ENCODE peak calls at places on chromosomes 12 and 14, in four cellular contexts. I, O, C and J are unnamed samples.
A peak's percentile ranks its signal among the peaks of the same experiment; 100 is the strongest.

GRCh38 chr12:113647048-113647447 is 175.4 kb upstream of the LHX5 start:
- DNase-seq in C (peak; percentile 28), I (no peak), O (peak; percentile 72), J (peak; percentile 13)

GRCh38 chr12:113757223-113758002 is 208.7 kb downstream of the RBM19 start:
- DNase-seq in O (no peak), I (no peak), C (no peak), J (no peak)

GRCh38 chr12:23221066-23221465 is 596.1 kb downstream of the ETNK1 start:
- DNase-seq in O (no peak), C (no peak), I (no peak), J (no peak)

GRCh38 chr12:92745874-92746553 is 43.2 kb downstream of the PLEKHG7 start:
- DNase-seq in O (no peak), C (no peak), I (peak; percentile 72), J (no peak)

GRCh38 chr12:109147954-109148353 is 31.6 kb downstream of the ACACB start:
- DNase-seq in O (no peak), C (no peak), I (no peak), J (no peak)

GRCh38 chr12:12705833-12706520 is 10.0 kb upstream of the GPR19 start:
- DNase-seq in O (no peak), I (no peak), C (no peak), J (no peak)

GRCh38 chr14:68441532-68441931 is 351.3 kb downstream of the ZFP36L1 start:
- DNase-seq in C (no peak), I (no peak), O (no peak), J (no peak)

GRCh38 chr12:132776816-132777568 is 15.4 kb upstream of the ANKLE2 start:
- DNase-seq in I (no peak), O (no peak), C (no peak), J (no peak)

GRCh38 chr14:99427632-99428315 is 52.9 kb downstream of the SETD3 start:
- DNase-seq in C (no peak), I (no peak), O (no peak), J (no peak)

GRCh38 chr12:92142251-92142896 is 3.3 kb downstream of the BTG1 start:
- DNase-seq in C (no peak), O (no peak), I (no peak), J (no peak)

GRCh38 chr14:24673534-24674203 is 39.7 kb upstream of the GZMB start:
- DNase-seq in I (no peak), O (no peak), C (no peak), J (no peak)

GRCh38 chr12:113724703-113725556 is 241.2 kb downstream of the RBM19 start:
- DNase-seq in C (peak; percentile 38), I (no peak), O (no peak), J (no peak)

GRCh38 chr14:73462078-73462715 is 3.9 kb upstream of the NUMB start:
- DNase-seq in O (no peak), C (peak; percentile 38), I (peak; percentile 60), J (peak; percentile 97)

GRCh38 chr12:92810370-92810769 is 107.6 kb downstream of the PLEKHG7 start:
- DNase-seq in I (no peak), C (no peak), O (no peak), J (no peak)

GRCh38 chr12:103268831-103269514 is 226.8 kb downstream of the C12orf42 start:
- DNase-seq in I (no peak), C (no peak), O (no peak), J (no peak)

GRCh38 chr14:105050551-105050897 is 14.7 kb downstream of the GPR132 start:
- DNase-seq in O (no peak), C (peak; percentile 35), I (no peak), J (peak; percentile 30)

GRCh38 chr14:100645200-100645985 is 58.2 kb upstream of the BEGAIN start:
- DNase-seq in C (peak; percentile 81), I (peak; percentile 93), O (peak; percentile 97), J (peak; percentile 75)

GRCh38 chr12:68446896-68447806 is 115.0 kb upstream of the MDM1 start:
- DNase-seq in I (no peak), O (no peak), C (no peak), J (no peak)

DNA sequence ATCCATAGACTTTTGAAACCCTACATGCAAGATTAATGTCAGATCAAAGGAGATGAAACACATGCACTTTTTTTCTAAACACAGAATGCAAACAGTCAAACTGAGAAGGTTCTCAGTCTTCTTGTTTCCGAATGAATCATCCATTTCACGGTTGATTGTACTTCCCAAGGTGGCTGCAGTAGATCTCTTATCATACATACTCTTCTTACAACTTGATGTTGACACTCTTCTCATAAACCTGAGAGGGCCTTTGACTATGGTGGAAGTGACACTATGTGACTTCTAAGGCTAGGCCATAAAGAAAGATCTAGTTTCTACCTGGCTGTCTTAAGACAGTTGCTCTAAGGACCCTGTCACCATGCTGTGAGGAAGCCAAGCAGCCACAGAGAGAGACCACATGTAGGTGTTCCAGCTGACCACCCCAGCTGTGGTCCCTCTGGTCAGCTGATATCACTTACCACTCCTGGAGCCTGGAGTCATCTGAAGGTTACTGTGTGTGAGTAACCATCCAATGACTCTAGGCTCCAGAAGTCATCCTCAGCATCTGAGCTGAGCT is 67.2 kb upstream of the HMGA2 start:
- DNase-seq in C (no peak), O (no peak), I (no peak), J (no peak)
- TF ChIP-seq RNF2 in C (no peak), O (no peak), I (no peak), J (no peak)

GRCh38 chr12:7935464-7935772 is 569 bp downstream of the SLC2A3 start:
- DNase-seq in C (no peak), O (no peak), I (no peak), J (no peak)
- TF ChIP-seq RNF2 in C (no peak), O (no peak), I (no peak), J (no peak)

GRCh38 chr12:27025116-27025515 is 2.8 kb downstream of the MED21 start:
- DNase-seq in I (no peak), O (no peak), C (no peak), J (no peak)
- TF ChIP-seq RNF2 in I (no peak), O (no peak), C (no peak), J (no peak)

GRCh38 chr12:2666846-2667245 is 127.9 kb upstream of the FKBP4 start:
- DNase-seq in C (no peak), I (no peak), O (no peak), J (no peak)

GRCh38 chr12:2662524-2662923 is 132.2 kb upstream of the FKBP4 start:
- DNase-seq in O (no peak), I (no peak), C (no peak), J (no peak)

GRCh38 chr12:2667716-2668440 is 126.9 kb upstream of the FKBP4 start:
- DNase-seq in O (no peak), I (no peak), C (no peak), J (no peak)

GRCh38 chr12:2666411-2666810 is 128.4 kb upstream of the FKBP4 start:
- DNase-seq in I (no peak), O (no peak), C (no peak), J (no peak)

DNA sequence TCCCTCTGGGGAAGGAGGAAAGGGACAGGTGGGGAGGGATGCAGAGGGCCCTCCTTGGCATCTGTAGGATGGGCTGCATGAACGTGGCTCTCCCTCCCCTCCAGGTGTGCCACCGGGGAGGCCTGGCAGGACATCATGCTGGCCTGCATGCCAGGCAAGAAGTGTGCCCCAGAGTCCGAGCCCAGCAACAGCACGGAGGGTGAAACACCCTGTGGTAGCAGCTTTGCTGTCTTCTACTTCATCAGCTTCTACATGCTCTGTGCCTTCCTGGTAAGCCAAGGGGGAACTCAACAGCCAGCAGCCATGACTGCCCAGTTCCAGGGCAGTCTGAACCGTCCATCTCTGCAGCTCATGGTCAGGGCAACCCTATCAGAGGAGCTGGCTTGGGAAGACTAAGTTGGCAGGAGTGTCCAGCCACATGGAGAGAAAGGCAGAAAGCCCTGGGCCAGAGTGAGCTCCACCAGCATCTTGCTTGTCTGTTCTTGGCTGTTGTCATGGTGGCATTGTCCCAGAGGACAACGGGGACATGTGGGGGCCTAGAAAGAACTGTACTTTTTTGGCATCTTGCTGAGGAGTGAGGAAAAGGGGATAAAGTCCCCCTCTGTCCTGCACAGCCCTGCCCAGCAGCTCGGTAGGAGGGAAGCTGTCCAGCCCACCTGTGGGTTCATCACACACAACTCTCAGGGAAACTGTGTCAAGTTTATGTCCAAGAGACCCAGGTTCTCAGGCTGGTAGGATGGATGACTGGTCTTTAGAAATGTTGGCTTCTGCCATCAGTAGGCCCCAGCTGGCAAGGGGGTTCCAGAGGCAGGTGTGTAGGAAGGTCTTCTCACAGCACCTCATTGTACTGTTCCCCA is 129.8 kb upstream of the FKBP4 start:
- DNase-seq in I (no peak), O (no peak), C (no peak), J (no peak)
- TF ChIP-seq RNF2 in I (no peak), O (no peak), C (no peak), J (no peak)

GRCh38 chr12:121812320-121812871 is 8.6 kb downstream of the SETD1B start:
- DNase-seq in O (peak; percentile 91), C (peak; percentile 91), I (peak; percentile 92), J (no peak)
- TF ChIP-seq RNF2 in O (no peak), C (no peak), I (no peak), J (no peak)

DNA sequence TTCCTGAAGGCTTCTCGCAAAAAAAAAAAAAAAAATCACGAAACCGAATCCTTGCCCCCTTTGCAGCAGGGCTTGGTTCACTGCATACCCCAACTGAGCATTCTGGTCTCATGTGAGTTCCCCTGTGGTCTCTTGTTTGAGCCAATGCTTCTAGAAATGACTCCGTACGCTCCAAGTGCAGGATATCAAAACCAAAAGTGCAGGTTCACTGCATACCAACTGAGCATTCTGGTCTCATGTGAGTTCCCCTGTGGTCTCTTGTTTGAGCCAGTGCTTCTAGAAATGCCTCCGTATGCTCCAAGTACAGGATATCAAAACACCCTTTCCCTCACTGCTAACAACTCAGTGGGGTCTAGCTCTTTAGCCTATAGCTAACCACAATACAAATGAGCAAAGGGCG is 206.2 kb upstream of the NOS1 start:
- DNase-seq in O (no peak), I (no peak), C (no peak), J (no peak)
- TF ChIP-seq RNF2 in O (no peak), I (no peak), C (no peak), J (no peak)

DNA sequence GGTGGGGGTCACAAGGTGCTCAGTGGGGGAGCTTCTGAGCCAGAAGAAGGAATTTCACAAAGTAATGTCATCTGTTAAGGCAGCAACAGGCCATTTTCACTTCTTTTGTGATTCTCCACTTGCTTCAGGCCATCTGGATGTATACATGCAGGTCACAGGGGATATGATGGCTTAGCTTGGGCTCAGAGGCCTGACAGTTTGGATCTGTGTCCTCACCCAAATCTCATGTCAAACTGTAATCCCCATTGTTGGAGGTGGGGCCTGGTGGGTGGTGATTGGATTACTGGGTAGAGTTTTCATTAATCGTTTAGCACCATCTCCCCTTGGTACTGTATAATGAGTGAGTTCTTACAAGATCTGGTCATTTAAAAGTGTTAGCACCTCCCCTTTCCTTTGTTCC is 36.4 kb downstream of the TESPA1 start:
- DNase-seq in O (no peak), I (no peak), C (no peak), J (no peak)
- TF ChIP-seq RNF2 in O (no peak), I (no peak), C (no peak), J (no peak)

GRCh38 chr12:88225776-88226175 is 83.7 kb downstream of the TMTC3 start:
- DNase-seq in C (no peak), I (no peak), O (no peak), J (no peak)

GRCh38 chr12:88218293-88218692 is 76.2 kb downstream of the TMTC3 start:
- DNase-seq in I (no peak), C (no peak), O (no peak), J (no peak)

GRCh38 chr12:88223519-88223918 is 81.4 kb downstream of the TMTC3 start:
- DNase-seq in C (no peak), I (no peak), O (no peak), J (no peak)

DNA sequence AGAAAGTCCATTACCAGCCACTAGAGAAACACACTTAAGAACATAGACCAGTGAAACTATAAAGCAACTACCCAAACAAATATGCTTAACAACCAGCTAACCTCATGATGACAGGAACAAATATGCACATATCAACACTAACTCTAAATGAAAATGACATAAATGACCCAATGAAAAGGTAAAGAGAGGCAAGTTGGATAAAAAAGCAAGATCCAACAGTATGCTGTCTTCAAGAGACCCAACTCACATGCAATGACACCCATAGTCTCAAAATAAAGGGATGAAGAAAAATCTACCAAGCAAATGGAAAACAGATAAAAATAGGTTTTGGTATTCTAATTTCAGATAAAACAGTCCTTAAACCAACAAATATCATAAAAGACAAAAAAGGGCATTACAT is 77.8 kb downstream of the TMTC3 start:
- DNase-seq in I (no peak), C (no peak), O (no peak), J (no peak)
- TF ChIP-seq RNF2 in I (no peak), C (no peak), O (no peak), J (no peak)